ENCODE peak calls at places on chromosomes 4 and X, in five cellular contexts. O is heart left ventricle, S is nephron progenitor cell, U is fibroblast of villous mesenchyme, R is fibroblast of lung. G is an unnamed sample.

GRCh38 chr4:151541438-151542071 is 132.6 kb downstream of the FHIP1A start:
- DNase-seq in R (peak; percentile 67), S (peak; percentile 12), U (peak; percentile 85), O (no peak), G (no peak)

GRCh38 chrX:1592128-1592862 is 891 bp downstream of the AKAP17A start:
- DNase-seq in U (peak; percentile 60), S (peak; percentile 37), O (no peak), R (peak; percentile 12), G (no peak)

GRCh38 chr4:84401669-84402068 is 97.4 kb downstream of the NKX6-1 start:
- DNase-seq in O (no peak), U (no peak), R (no peak), S (no peak), G (no peak)

GRCh38 chr4:190020790-190021717 is 6.0 kb downstream of the FRG2 start:
- DNase-seq in O (peak; percentile 40), R (peak; percentile 27), S (no peak), U (peak; percentile 5), G (no peak)

GRCh38 chrX:43557792-43558191 is 98.3 kb upstream of the MAOA start:
- DNase-seq in U (peak; percentile 58), R (peak; percentile 72), O (peak; percentile 52), S (peak; percentile 58), G (peak; percentile 37)

GRCh38 chr4:3291969-3292570 is 751 bp upstream of the RGS12 start:
- DNase-seq in O (peak; percentile 78), R (peak; percentile 20), U (peak; percentile 27), S (peak; percentile 64), G (peak; percentile 39)

GRCh38 chr4:142203505-142203904 is 567.1 kb downstream of the IL15 start:
- DNase-seq in O (no peak), U (no peak), S (no peak), R (no peak), G (no peak)

GRCh38 chr4:1049591-1049905 is 38.1 kb downstream of the FGFRL1 start:
- DNase-seq in O (peak; percentile 23), S (no peak), U (no peak), R (no peak), G (no peak)

GRCh38 chr4:55303818-55304217 is 42.2 kb upstream of the SRD5A3 start:
- DNase-seq in O (no peak), U (peak; percentile 40), S (no peak), R (peak; percentile 58), G (no peak)

GRCh38 chrX:99795495-99795894 is 614.6 kb downstream of the PCDH19 start:
- DNase-seq in O (no peak), U (no peak), S (no peak), R (no peak), G (no peak)

GRCh38 chr4:113064244-113064643 is 14.8 kb downstream of the ANK2 start:
- DNase-seq in S (no peak), R (no peak), O (no peak), U (no peak), G (peak; percentile 14)

GRCh38 chr4:6372649-6373525 is 99.5 kb downstream of the PPP2R2C start:
- DNase-seq in U (peak; percentile 16), O (no peak), R (peak; percentile 19), S (no peak), G (no peak)

GRCh38 chr4:37453004-37453360 is 208.4 kb downstream of the NWD2 start:
- DNase-seq in U (peak; percentile 58), R (peak; percentile 53), O (no peak), S (peak; percentile 40), G (peak; percentile 17)

GRCh38 chr4:108834787-108835384 is 72.0 kb upstream of the ETNPPL start:
- DNase-seq in S (no peak), O (no peak), R (peak; percentile 72), U (peak; percentile 65), G (no peak)

GRCh38 chr4:165512464-165512863 is 133.7 kb downstream of the CPE start:
- DNase-seq in R (no peak), S (no peak), U (peak; percentile 4), O (no peak), G (no peak)

GRCh38 chrX:39304746-39305145 is 503.5 kb downstream of the MID1IP1 start:
- DNase-seq in U (no peak), S (no peak), O (no peak), R (no peak), G (no peak)

GRCh38 chrX:13661735-13662536 is 9.0 kb downstream of the TCEANC start:
- DNase-seq in U (peak; percentile 69), O (no peak), R (no peak), S (no peak), G (no peak)

GRCh38 chrX:8724176-8724757 is 7.7 kb downstream of the ANOS1 start:
- DNase-seq in U (no peak), R (no peak), S (no peak), O (no peak), G (no peak)
- TF ChIP-seq CTCF in U (no peak), R (no peak), S (peak; percentile 32), O (no peak), G (peak; percentile 42)

GRCh38 chr4:103996637-103997036 is 276.9 kb upstream of the TACR3 start:
- DNase-seq in U (peak; percentile 44), R (peak; percentile 42), O (no peak), S (peak; percentile 12), G (no peak)

GRCh38 chr4:103998752-103999151 is 279.0 kb upstream of the TACR3 start:
- DNase-seq in O (no peak), U (no peak), S (no peak), R (no peak), G (no peak)

GRCh38 chr4:103994059-103994458 is 274.3 kb upstream of the TACR3 start:
- DNase-seq in O (no peak), R (peak; percentile 1), S (no peak), U (no peak), G (no peak)

GRCh38 chr4:103996059-103996458 is 276.3 kb upstream of the TACR3 start:
- DNase-seq in U (no peak), O (no peak), R (peak; percentile 1), S (no peak), G (no peak)
- TF ChIP-seq CTCF in U (no peak), O (no peak), R (no peak), S (no peak), G (peak; percentile 23)

DNA sequence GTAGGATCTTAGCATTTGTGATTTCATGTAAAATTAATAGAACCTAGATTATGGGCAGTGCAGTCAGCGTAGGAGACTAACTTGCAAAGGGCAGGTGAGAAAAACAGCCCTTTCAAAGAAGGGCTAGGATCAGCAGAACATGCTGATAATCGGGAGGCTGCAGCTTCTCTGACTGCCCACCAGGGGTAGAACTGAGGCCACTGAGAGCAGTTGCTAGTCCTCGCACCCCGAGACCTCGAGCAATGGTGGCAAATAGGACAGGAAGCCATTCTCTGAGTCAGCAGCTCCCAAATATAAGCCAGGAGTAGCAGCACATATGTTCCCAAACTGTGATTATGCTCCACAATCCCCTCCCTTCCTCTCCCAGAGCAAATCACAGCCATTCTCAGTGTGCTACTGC is 186.4 kb downstream of the MSL3 start:
- DNase-seq in O (no peak), S (peak; percentile 36), U (peak; percentile 52), R (peak; percentile 44), G (peak; percentile 11)
- TF ChIP-seq CTCF in O (peak; percentile 43), S (peak; percentile 42), U (peak; percentile 65), R (peak; percentile 64), G (peak; percentile 51)

DNA sequence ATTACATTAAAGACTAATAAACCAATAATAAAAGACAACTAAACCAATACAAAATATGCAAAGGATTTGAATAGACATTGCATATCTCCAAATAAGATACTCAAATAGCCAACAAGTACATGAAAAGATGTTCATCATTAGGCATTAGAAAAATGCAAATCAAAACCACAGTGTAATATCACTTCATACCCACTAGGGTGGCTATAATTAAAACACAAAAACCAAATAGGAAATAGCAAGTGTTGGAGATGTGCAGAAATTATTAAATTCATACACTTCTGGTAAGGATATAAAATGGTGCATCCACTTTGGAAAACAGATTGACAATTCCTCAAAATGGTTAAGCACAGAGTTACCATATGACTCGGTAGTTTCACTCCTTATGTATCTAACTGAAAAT is 860.8 kb upstream of the DIAPH2 start:
- DNase-seq in U (no peak), S (no peak), R (no peak), O (no peak), G (no peak)
- TF ChIP-seq CTCF in U (no peak), S (peak; percentile 51), R (no peak), O (no peak), G (peak; percentile 53)

GRCh38 chrX:53244610-53245009 is 19.6 kb upstream of the KDM5C start:
- DNase-seq in R (no peak), S (no peak), U (no peak), O (no peak), G (no peak)
- TF ChIP-seq CTCF in R (peak; percentile 35), S (no peak), U (peak; percentile 26), O (peak; percentile 15), G (peak; percentile 26)

GRCh38 chrX:72271091-72271490 is 6.0 kb downstream of the RPS4X start:
- DNase-seq in S (no peak), U (no peak), O (no peak), R (no peak), G (no peak)
- TF ChIP-seq CTCF in S (no peak), U (no peak), O (no peak), R (no peak), G (no peak)

GRCh38 chrX:69313622-69314290 is 148.5 kb upstream of the PJA1 start:
- DNase-seq in R (no peak), O (no peak), U (no peak), S (no peak), G (no peak)
- TF ChIP-seq CTCF in R (no peak), O (no peak), U (no peak), S (no peak), G (no peak)

GRCh38 chrX:57977992-57978391 is 67.7 kb upstream of the ZXDA start:
- DNase-seq in O (no peak), U (no peak), S (no peak), R (no peak), G (no peak)
- TF ChIP-seq CTCF in O (peak; percentile 25), U (no peak), S (no peak), R (no peak), G (no peak)

DNA sequence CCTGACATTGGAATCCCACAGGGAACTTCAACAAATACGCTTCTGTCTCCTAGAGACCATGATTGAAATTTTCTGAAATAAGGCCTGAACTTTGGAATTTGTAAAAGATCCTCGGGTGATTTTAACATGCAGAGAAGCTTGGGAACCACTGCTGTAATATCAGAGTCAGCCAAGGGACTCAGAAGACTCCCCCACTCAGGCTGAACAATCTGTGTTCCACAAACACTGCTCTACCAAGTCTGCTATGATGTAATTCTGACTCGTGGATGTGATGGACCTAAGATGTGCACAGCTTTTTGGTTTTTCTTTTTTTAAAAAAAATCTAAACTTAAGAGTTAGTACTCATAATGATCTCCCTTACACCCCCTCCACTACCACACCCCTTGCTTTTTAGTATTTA is 26.0 kb downstream of the LRP2BP start:
- DNase-seq in U (no peak), S (no peak), O (no peak), R (no peak), G (no peak)
- TF ChIP-seq CTCF in U (no peak), S (no peak), O (no peak), R (no peak), G (no peak)

G was measured in progenitor cell of endocrine pancreas.